ENCODE peak calls at places on chromosome 10, in five cellular contexts. D is thoracic aorta, U is pancreas, K is cardiac muscle cell, X is PC-3. Q is an unnamed sample. For H3K4me1, the result is how much of the 10 kb centered on the place peaks cover.

GRCh38 chr10:127908106-127908957 is 1.4 kb downstream of the PTPRE start:
- DNase-seq in X (peak), K (no peak), U (peak), D (no peak), Q (no peak)

GRCh38 chr10:117363027-117363426 is 12.2 kb downstream of the PDZD8 start:
- DNase-seq in U (no peak), X (peak), D (no peak), K (no peak), Q (no peak)

GRCh38 chr10:8310930-8311329 is 256.4 kb downstream of the GATA3 start:
- DNase-seq in X (no peak), D (no peak), K (no peak), U (no peak), Q (no peak)

GRCh38 chr10:132690821-132691610 is 94.9 kb downstream of the NKX6-2 start:
- DNase-seq in K (no peak), D (no peak), U (peak), X (no peak), Q (no peak)

GRCh38 chr10:95558593-95559320 is 2.4 kb downstream of the SORBS1 start:
- DNase-seq in U (no peak), X (no peak), D (no peak), K (no peak), Q (no peak)

GRCh38 chr10:16950686-16951681 is 133.8 kb upstream of the RSU1 start:
- DNase-seq in X (peak), D (no peak), K (peak), U (no peak), Q (no peak)

GRCh38 chr10:97407211-97407951 is 6.2 kb upstream of the RRP12 start:
- DNase-seq in K (peak), X (peak), D (no peak), U (peak), Q (peak)

GRCh38 chr10:113711142-113711541 is 31.4 kb downstream of the CASP7 start:
- DNase-seq in D (no peak), X (no peak), K (no peak), U (no peak), Q (no peak)

GRCh38 chr10:51269816-51270215 is 195.5 kb downstream of the PRKG1 start:
- DNase-seq in U (no peak), D (no peak), K (no peak), X (peak), Q (no peak)

GRCh38 chr10:116741391-116742351 is 695 bp downstream of the HSPA12A start:
- DNase-seq in X (no peak), D (no peak), U (peak), K (peak), Q (no peak)

GRCh38 chr10:121154846-121155245 is 303.7 kb downstream of the WDR11 start:
- DNase-seq in X (no peak), D (no peak), K (no peak), U (no peak), Q (no peak)

GRCh38 chr10:79111846-79112614 is 43.3 kb downstream of the ZMIZ1 start:
- DNase-seq in D (no peak), K (peak), X (no peak), U (no peak), Q (no peak)

GRCh38 chr10:6301482-6302083 is 98.9 kb downstream of the PFKFB3 start:
- DNase-seq in U (no peak), X (peak), K (no peak), D (no peak), Q (no peak)

GRCh38 chr10:90930070-90930837 is 9.4 kb upstream of the ANKRD1 start:
- DNase-seq in U (no peak), D (no peak), X (peak), K (peak), Q (no peak)

GRCh38 chr10:114590983-114591382 is 67.1 kb downstream of the ABLIM1 start:
- DNase-seq in U (no peak), D (no peak), X (no peak), K (no peak), Q (no peak)

GRCh38 chr10:103197177-103197576 is 4.1 kb upstream of the NT5C2 start:
- DNase-seq in U (peak), X (peak), D (peak), K (no peak), Q (peak)

GRCh38 chr10:88755753-88756152 is 4.1 kb upstream of the LIPN start:
- DNase-seq in X (no peak), U (no peak), D (no peak), K (no peak), Q (no peak)

GRCh38 chr10:104546756-104547155 is 94.3 kb upstream of the SORCS3 start:
- DNase-seq in K (no peak), D (no peak), U (no peak), X (no peak), Q (no peak)
- TF ChIP-seq CTCF in K (no peak), D (no peak), U (no peak), X (no peak), Q (no peak)

GRCh38 chr10:135601-136464 is 578 bp downstream of the ZMYND11 start:
- DNase-seq in X (peak), U (peak), D (peak), K (peak), Q (peak)
- H3K4me1 ChIP-seq in X (under half), U (under half), D (under half), K (under half), Q (under half)

DNA sequence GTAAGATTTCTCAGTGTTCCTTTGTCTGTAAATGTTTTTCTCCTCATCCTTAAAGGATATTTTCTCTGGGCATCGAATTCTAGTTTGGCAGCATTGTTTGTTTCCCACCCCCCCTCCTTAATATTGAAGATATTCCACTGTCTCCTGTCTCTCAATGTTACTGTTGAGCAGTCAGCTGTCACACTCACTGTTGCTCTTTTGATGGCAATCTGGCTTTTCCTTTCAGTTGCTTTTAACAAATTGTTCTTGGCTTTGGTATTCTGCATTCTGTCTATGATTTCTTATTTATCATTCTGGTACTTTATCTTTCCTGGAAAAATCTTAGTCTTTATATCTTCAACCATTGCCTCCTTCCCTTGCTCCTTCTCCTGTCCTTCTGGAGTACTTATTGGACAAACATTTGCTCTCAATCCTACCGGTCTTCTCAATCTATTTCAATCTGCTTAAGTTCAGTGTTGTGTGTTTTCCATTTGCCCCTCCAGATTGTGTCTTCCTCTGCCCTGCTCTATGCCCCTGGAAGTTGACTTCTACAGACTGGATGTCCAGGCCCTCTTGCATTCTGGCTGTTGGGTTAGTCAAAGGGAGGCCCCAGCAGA is 9.3 kb upstream of the GTPBP4 start:
- DNase-seq in X (no peak), U (no peak), D (no peak), K (no peak), Q (no peak)
- TF ChIP-seq CTCF in X (no peak), U (no peak), D (no peak), K (no peak), Q (no peak)

DNA sequence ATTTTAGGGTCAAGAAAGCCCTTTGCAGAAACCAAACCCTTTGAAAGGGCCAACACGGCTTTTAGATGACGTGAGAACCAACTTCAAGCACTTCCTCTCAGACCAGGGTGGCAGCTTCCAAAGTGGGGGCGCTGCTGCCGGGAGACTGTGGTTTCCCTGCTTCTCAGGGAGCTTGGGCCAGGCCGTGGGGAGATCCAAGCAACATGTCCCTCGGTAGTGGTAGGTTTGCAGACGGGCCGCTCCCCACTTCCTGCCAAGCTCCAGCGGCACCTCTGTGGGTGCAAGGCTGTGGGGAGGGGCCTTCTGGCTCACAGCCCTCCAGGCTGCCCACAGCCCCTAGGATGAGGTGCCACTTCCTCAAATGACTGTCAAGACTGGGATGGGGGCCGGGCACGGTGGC is 132.4 kb downstream of the FAM53B start:
- DNase-seq in U (no peak), D (no peak), X (no peak), K (no peak), Q (no peak)
- H3K4me1 ChIP-seq in U (under half), D (under half), X (under half), K (under half), Q (under half)